ENCODE peak calls at places on chromosomes 11 and 22, in seven cellular contexts. Q, Z, T, P, F, U and M are unnamed samples.

GRCh38 chr22:40826984-40827741 is 8.0 kb upstream of the SLC25A17 start:
- DNase-seq in Q (no peak), Z (no peak), T (no peak), P (peak; percentile 72), F (no peak), U (no peak), M (peak; percentile 80)

GRCh38 chr11:614583-615452 is 932 bp downstream of the IRF7 start:
- DNase-seq in Q (peak; percentile 67), Z (no peak), T (peak; percentile 44), P (no peak), F (no peak), U (peak; percentile 49), M (peak; percentile 54)

GRCh38 chr11:69920500-69921428 is 101.5 kb upstream of the FGF3 start:
- DNase-seq in Q (peak; percentile 24), Z (no peak), T (no peak), P (peak; percentile 13), F (no peak), U (no peak), M (no peak)

GRCh38 chr11:100830295-100830694 is 143.2 kb downstream of the ARHGAP42 start:
- DNase-seq in Q (no peak), Z (no peak), T (no peak), P (no peak), F (peak; percentile 16), U (no peak), M (no peak)

GRCh38 chr11:3947084-3947483 is 91.6 kb downstream of the STIM1 start:
- DNase-seq in Q (no peak), Z (peak; percentile 86), T (peak; percentile 36), P (peak; percentile 33), F (peak; percentile 72), U (peak; percentile 47), M (peak; percentile 72)

GRCh38 chr22:29879738-29880137 is 3.2 kb upstream of the MTMR3 start:
- DNase-seq in Q (no peak), Z (no peak), T (peak; percentile 16), P (no peak), F (no peak), U (no peak), M (no peak)

GRCh38 chr11:97912629-97913028 is 1108.1 kb upstream of the CNTN5 start:
- DNase-seq in Q (no peak), Z (no peak), T (no peak), P (no peak), F (no peak), U (no peak), M (no peak)

GRCh38 chr22:46549971-46550641 is 12.7 kb upstream of the CELSR1 start:
- DNase-seq in Q (no peak), Z (no peak), T (no peak), P (no peak), F (no peak), U (no peak), M (no peak)

GRCh38 chr22:26433805-26434204 is 4.7 kb downstream of the ASPHD2 start:
- DNase-seq in Q (no peak), Z (no peak), T (no peak), P (no peak), F (no peak), U (no peak), M (no peak)

DNA sequence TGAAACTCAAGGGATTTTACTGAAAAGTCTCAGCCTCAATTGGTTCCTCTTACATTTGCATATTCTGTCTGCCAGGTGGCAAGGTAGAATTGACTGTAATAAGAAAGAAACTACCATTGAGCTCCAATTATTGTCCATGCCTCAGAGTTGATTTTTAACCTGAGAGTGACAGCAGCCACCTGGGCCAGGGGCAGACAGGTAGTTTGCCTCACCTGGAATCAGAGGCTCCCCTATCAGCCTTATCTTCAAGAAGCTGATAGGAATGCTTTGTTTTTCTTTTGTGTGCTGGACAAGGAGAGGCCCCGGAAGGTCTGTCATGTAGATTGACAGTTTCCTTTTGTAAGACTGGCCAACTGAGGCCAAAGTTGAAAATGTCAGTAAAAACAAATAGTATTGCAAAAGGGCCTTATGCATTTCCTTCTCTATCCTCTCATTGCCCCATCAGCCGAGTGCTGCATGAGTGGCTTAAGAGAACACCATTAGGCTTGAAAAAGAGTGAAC is 34.1 kb downstream of the CD44 start:
- DNase-seq in Q (no peak), Z (peak; percentile 87), T (no peak), P (no peak), F (no peak), U (no peak), M (peak; percentile 55)
- H3K4me1 ChIP-seq in Q (no peaks in the 10 kb centered on the region), Z (peaks cover 34% of the 10 kb centered on the region), T (peaks cover 86% of the 10 kb centered on the region), P (peaks cover 38% of the 10 kb centered on the region), F (peaks cover under 1% of the 10 kb centered on the region), U (no peaks in the 10 kb centered on the region), M (peaks cover 34% of the 10 kb centered on the region)

GRCh38 chr11:86724137-86724536 is 51.7 kb upstream of the ME3 start:
- DNase-seq in Q (no peak), Z (no peak), T (no peak), P (no peak), F (no peak), U (no peak), M (no peak)

GRCh38 chr11:86719781-86720463 is 47.5 kb upstream of the ME3 start:
- DNase-seq in Q (no peak), Z (peak; percentile 52), T (peak; percentile 79), P (no peak), F (no peak), U (no peak), M (no peak)

GRCh38 chr11:86722748-86723147 is 50.3 kb upstream of the ME3 start:
- DNase-seq in Q (no peak), Z (no peak), T (no peak), P (no peak), F (no peak), U (no peak), M (no peak)

GRCh38 chr11:86718999-86719398 is 46.6 kb upstream of the ME3 start:
- DNase-seq in Q (no peak), Z (no peak), T (no peak), P (no peak), F (no peak), U (no peak), M (no peak)

GRCh38 chr11:86722041-86722440 is 49.6 kb upstream of the ME3 start:
- DNase-seq in Q (no peak), Z (peak; percentile 69), T (peak; percentile 85), P (no peak), F (no peak), U (no peak), M (no peak)
- H3K27ac ChIP-seq in Q (no peak overlapping the region), Z (peak overlapping the region; percentile 11), T (no peak overlapping the region), P (no peak overlapping the region), F (no peak overlapping the region), U (no peak overlapping the region), M (no peak overlapping the region)

GRCh38 chr11:102120006-102120405 is 9.8 kb downstream of the YAP1 start:
- DNase-seq in Q (no peak), Z (peak; percentile 66), T (peak; percentile 69), P (no peak), F (no peak), U (no peak), M (no peak)

GRCh38 chr11:102115557-102115956 is 5.3 kb downstream of the YAP1 start:
- DNase-seq in Q (no peak), Z (peak; percentile 76), T (peak; percentile 63), P (no peak), F (no peak), U (no peak), M (peak; percentile 73)

GRCh38 chr11:102116453-102117205 is 6.4 kb downstream of the YAP1 start:
- DNase-seq in Q (no peak), Z (no peak), T (peak; percentile 29), P (no peak), F (no peak), U (no peak), M (no peak)

GRCh38 chr11:102118937-102119336 is 8.7 kb downstream of the YAP1 start:
- DNase-seq in Q (no peak), Z (no peak), T (no peak), P (no peak), F (no peak), U (no peak), M (no peak)

DNA sequence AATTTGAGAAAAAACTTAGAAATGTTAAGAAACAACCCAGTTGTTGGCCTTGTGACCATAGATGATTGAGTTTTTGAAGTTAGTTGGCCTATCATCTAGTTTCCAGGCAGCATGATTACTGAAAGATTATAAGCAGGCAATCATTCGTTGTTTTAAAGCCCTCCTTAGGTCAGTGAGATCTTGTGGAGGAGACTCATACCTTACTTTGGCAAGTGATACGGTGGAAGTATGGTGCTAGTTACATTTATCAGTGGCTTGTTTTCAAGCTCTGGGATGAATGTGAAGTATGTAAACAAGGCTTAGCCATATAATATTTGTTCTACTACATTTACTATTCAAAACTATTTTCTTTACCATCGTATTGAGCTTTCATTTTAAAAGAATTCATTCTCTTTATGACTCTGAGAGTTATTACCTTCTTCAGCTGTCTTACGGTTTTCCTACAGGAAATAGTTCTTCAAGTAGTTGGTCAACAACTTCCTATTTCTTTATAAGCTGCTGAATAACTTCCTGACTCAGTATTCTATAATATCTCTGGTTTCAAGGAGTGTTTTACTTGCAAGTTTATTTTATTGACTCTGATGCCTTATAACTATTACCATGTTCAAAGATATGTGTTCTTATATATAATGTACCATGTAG is 7.3 kb downstream of the YAP1 start:
- DNase-seq in Q (no peak), Z (no peak), T (peak; percentile 61), P (no peak), F (no peak), U (no peak), M (no peak)
- H3K4me1 ChIP-seq in Q (peaks cover 17% of the 10 kb centered on the region), Z (peaks cover 18% of the 10 kb centered on the region), T (peaks cover 76% of the 10 kb centered on the region), P (peaks cover 62% of the 10 kb centered on the region), F (peaks cover 59% of the 10 kb centered on the region), U (no peaks in the 10 kb centered on the region), M (peaks cover 2% of the 10 kb centered on the region)

GRCh38 chr11:61732705-61733104 is 19.7 kb upstream of the MYRF start:
- DNase-seq in Q (no peak), Z (peak; percentile 47), T (peak; percentile 94), P (no peak), F (no peak), U (no peak), M (no peak)

GRCh38 chr11:61733120-61733978 is 19.1 kb upstream of the MYRF start:
- DNase-seq in Q (peak; percentile 91), Z (peak; percentile 84), T (peak; percentile 93), P (peak; percentile 88), F (peak; percentile 83), U (peak; percentile 82), M (peak; percentile 84)

GRCh38 chr11:61730222-61730994 is 22.0 kb upstream of the MYRF start:
- DNase-seq in Q (no peak), Z (no peak), T (no peak), P (no peak), F (no peak), U (peak; percentile 35), M (peak; percentile 5)

GRCh38 chr11:61731211-61731955 is 21.1 kb upstream of the MYRF start:
- DNase-seq in Q (no peak), Z (no peak), T (no peak), P (no peak), F (no peak), U (no peak), M (no peak)

DNA sequence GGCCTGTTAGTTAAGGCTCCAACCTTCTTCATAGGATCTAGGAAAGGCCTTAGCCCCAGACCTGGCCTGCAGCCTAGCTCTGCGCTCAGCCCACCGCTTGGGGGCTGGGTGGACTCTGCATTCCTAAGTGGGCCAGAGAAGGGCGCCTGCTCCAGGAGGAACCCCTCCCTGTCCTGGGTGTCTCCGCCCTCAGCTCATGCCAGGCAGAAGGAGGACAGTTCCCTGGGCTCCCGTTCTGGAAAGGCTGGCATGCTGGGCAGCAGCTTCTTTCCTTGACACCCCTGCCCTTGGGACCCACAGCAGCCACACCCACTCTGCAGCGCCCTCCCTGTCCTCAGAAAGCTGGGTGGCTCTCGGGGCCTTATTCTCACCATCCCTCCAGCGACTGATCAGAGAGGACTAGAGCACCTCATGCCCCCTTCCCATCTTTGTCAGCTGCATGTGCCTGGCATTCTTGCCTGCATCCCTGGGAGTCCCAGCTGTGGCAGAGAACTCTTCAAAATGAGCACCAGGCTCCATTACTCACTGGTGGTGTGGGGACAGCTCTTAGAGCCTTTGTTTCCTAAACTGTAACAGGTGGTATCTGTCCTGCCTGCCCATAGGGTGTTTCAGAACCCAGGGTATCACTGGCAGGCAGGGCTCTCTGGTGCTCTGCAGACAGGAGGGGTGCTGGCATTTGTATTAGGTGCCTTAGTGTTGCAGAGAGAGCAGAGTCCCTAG is 20.3 kb upstream of the MYRF start:
- DNase-seq in Q (no peak), Z (no peak), T (peak; percentile 17), P (no peak), F (no peak), U (no peak), M (no peak)
- H3K27ac ChIP-seq in Q (no peak overlapping the region), Z (no peak overlapping the region), T (no peak overlapping the region), P (no peak overlapping the region), F (no peak overlapping the region), U (peak overlapping the region; percentile 53), M (no peak overlapping the region)